ENCODE peak calls at places on chromosomes 2 and 18, in nine cellular contexts. G is hepatocyte, R is astrocyte, B is A549, J is fibroblast of lung, L is neuronal stem cell, O is DND-41, X is mammary epithelial cell, M is neural progenitor cell. T is an unnamed sample.

GRCh38 chr2:157789933-157790511 is 86.1 kb downstream of the ACVR1 start:
- DNase-seq in G (no peak), J (peak; percentile 26), B (no peak), O (no peak), R (no peak), L (peak; percentile 17), M (peak; percentile 58), X (peak; percentile 23), T (no peak)

GRCh38 chr2:217332866-217333265 is 473.0 kb upstream of the TNP1 start:
- DNase-seq in R (no peak), J (no peak), O (no peak), G (no peak), L (no peak), B (no peak), X (no peak), M (no peak), T (no peak)

GRCh38 chr18:22169011-22169888 is at the start of gene GATA6:
- DNase-seq in R (peak; percentile 90), X (peak; percentile 85), B (peak; percentile 75), G (peak; percentile 96), L (peak; percentile 73), O (no peak), M (peak; percentile 92), J (peak; percentile 95), T (peak; percentile 95)

GRCh38 chr2:98872526-98872925 is 63.5 kb downstream of the CRACDL start:
- DNase-seq in B (no peak), R (no peak), G (no peak), J (no peak), L (no peak), O (no peak), M (no peak), X (no peak), T (no peak)

GRCh38 chr2:186543561-186544131 is 46.2 kb upstream of the ITGAV start:
- DNase-seq in X (peak; percentile 44), G (peak; percentile 6), O (no peak), R (peak; percentile 95), M (no peak), L (no peak), J (peak; percentile 69), B (no peak), T (peak; percentile 76)

GRCh38 chr2:118047273-118047898 is 33.5 kb upstream of the CCDC93 start:
- DNase-seq in G (peak; percentile 31), J (peak; percentile 47), M (no peak), L (no peak), R (peak; percentile 82), B (no peak), X (no peak), O (no peak), T (peak; percentile 77)

GRCh38 chr2:70828115-70828514 is 7.5 kb downstream of the CD207 start:
- DNase-seq in G (no peak), L (no peak), R (no peak), M (no peak), O (no peak), B (no peak), X (no peak), J (no peak), T (no peak)

GRCh38 chr2:120820885-120821279 is 85.2 kb downstream of the GLI2 start:
- DNase-seq in L (no peak), R (peak; percentile 80), O (no peak), M (no peak), G (peak; percentile 38), B (no peak), J (peak; percentile 75), X (no peak), T (peak; percentile 89)

GRCh38 chr2:101255501-101255900 is 2.8 kb downstream of the CNOT11 start:
- DNase-seq in B (no peak), O (no peak), M (no peak), X (peak; percentile 15), J (peak; percentile 23), G (no peak), R (no peak), L (no peak), T (peak; percentile 51)

GRCh38 chr18:50218432-50219197 is 23.7 kb upstream of the MYO5B start:
- DNase-seq in B (no peak), L (peak; percentile 12), R (peak; percentile 10), M (peak; percentile 53), G (peak; percentile 30), O (peak; percentile 8), X (peak; percentile 33), J (no peak), T (peak; percentile 33)

GRCh38 chr2:31238126-31238905 is 4.4 kb downstream of the EHD3 start:
- DNase-seq in G (no peak), L (no peak), J (peak; percentile 29), R (no peak), X (no peak), B (no peak), M (no peak), O (no peak), T (no peak)

GRCh38 chr2:174325932-174326879 is 8.5 kb upstream of the SP9 start:
- DNase-seq in L (peak; percentile 41), G (no peak), B (no peak), R (no peak), O (no peak), X (no peak), M (peak; percentile 67), J (peak; percentile 52), T (peak; percentile 47)

GRCh38 chr2:37711308-37711731 is 39.9 kb upstream of the CDC42EP3 start:
- DNase-seq in X (peak; percentile 73), B (peak; percentile 36), O (peak; percentile 46), J (peak; percentile 88), M (peak; percentile 59), R (peak; percentile 96), L (no peak), G (peak; percentile 48), T (peak; percentile 92)

GRCh38 chr2:55282110-55282917 is 13.3 kb upstream of the MTIF2 start:
- DNase-seq in G (peak; percentile 93), B (peak; percentile 61), L (peak; percentile 57), X (peak; percentile 50), O (peak; percentile 88), M (peak; percentile 89), R (peak; percentile 80), J (peak; percentile 82), T (peak; percentile 96)
- H3K4me2 ChIP-seq in G (peak overlapping the region; percentile 79), B (peak overlapping the region; percentile 92), L (peak overlapping the region; percentile 56), X (peak overlapping the region; percentile 76), O (peak overlapping the region; percentile 71), M (peak overlapping the region; percentile 70), R (peak overlapping the region; percentile 93), J (peak overlapping the region; percentile 74), T (peak overlapping the region; percentile 81)

GRCh38 chr18:49024408-49024807 is 73.6 kb upstream of the SMAD7 start:
- DNase-seq in X (no peak), O (no peak), G (no peak), J (no peak), L (no peak), R (no peak), M (no peak), B (no peak), T (no peak)
- H3K4me2 ChIP-seq in X (no peak overlapping the region), O (peak overlapping the region; percentile 41), G (no peak overlapping the region), J (no peak overlapping the region), L (no peak overlapping the region), R (no peak overlapping the region), M (no peak overlapping the region), B (no peak overlapping the region), T (no peak overlapping the region)

GRCh38 chr18:79397830-79398761 is 2.4 kb downstream of the NFATC1 start:
- DNase-seq in B (no peak), G (no peak), O (no peak), M (no peak), J (no peak), R (no peak), X (no peak), L (no peak), T (no peak)

GRCh38 chr18:79399275-79400081 is 3.7 kb downstream of the NFATC1 start:
- DNase-seq in G (no peak), M (no peak), L (no peak), X (no peak), J (no peak), O (no peak), R (no peak), B (no peak), T (peak; percentile 29)

GRCh38 chr18:79400591-79401381 is 5.1 kb downstream of the NFATC1 start:
- DNase-seq in O (peak; percentile 59), B (no peak), M (peak; percentile 42), X (no peak), R (no peak), J (no peak), G (no peak), L (no peak), T (peak; percentile 43)

GRCh38 chr18:79401494-79402208 is 5.9 kb downstream of the NFATC1 start:
- DNase-seq in G (no peak), O (no peak), M (no peak), B (no peak), R (no peak), J (no peak), L (no peak), X (no peak), T (no peak)

DNA sequence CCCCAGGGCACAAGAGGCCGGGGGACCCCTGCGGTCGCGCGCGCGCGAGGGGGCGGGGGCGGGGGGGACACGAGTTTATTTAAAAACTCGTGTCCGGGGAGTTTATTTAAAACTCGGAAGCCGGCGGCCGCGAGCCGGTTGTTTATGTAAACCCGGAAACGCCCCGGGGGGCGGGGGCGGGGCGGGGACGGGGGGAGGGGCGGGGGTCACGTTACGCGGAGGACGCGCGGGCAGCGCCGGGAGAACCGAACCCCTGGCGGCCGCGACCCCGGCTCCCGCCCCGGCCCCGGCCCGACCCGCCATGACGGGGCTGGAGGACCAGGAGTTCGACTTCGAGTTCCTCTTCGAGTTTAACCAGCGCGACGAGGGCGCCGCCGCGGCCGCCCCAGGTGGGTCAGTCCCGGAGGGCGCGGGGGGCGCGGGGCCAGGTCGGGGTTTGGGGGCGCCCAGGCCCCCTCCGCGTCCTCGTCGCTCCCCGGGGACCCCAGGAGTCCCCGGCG is 4.4 kb downstream of the NFATC1 start:
- DNase-seq in B (peak; percentile 32), X (no peak), R (no peak), O (peak; percentile 70), G (peak; percentile 71), J (peak; percentile 8), L (no peak), M (peak; percentile 63), T (peak; percentile 77)
- H3K4me2 ChIP-seq in B (peak overlapping the region; percentile 90), X (peak overlapping the region; percentile 73), R (peak overlapping the region; percentile 76), O (peak overlapping the region; percentile 72), G (peak overlapping the region; percentile 100), J (peak overlapping the region; percentile 25), L (peak overlapping the region; percentile 86), M (peak overlapping the region; percentile 100), T (peak overlapping the region; percentile 80)

GRCh38 chr2:150520088-150520487 is 32.6 kb upstream of the RND3 start:
- DNase-seq in X (peak; percentile 36), J (no peak), M (no peak), L (no peak), G (no peak), R (no peak), B (no peak), O (no peak), T (no peak)

GRCh38 chr2:150520887-150521664 is 33.6 kb upstream of the RND3 start:
- DNase-seq in L (no peak), O (no peak), J (peak; percentile 57), M (no peak), B (no peak), X (peak; percentile 91), G (no peak), R (peak; percentile 70), T (peak; percentile 72)

GRCh38 chr2:150522269-150522668 is 34.8 kb upstream of the RND3 start:
- DNase-seq in X (no peak), L (no peak), O (no peak), G (no peak), R (peak; percentile 33), B (no peak), J (no peak), M (no peak), T (no peak)

GRCh38 chr2:150513647-150514046 is 26.2 kb upstream of the RND3 start:
- DNase-seq in G (no peak), R (peak; percentile 57), J (peak; percentile 51), M (no peak), O (no peak), B (no peak), X (peak; percentile 23), L (no peak), T (peak; percentile 74)

GRCh38 chr2:150517951-150518680 is 30.6 kb upstream of the RND3 start:
- DNase-seq in O (no peak), B (no peak), X (peak; percentile 41), L (no peak), G (no peak), R (peak; percentile 63), J (peak; percentile 88), M (no peak), T (peak; percentile 88)
- H3K4me2 ChIP-seq in O (no peak overlapping the region), B (peak overlapping the region; percentile 5), X (no peak overlapping the region), L (no peak overlapping the region), G (no peak overlapping the region), R (no peak overlapping the region), J (no peak overlapping the region), M (no peak overlapping the region), T (peak overlapping the region; percentile 53)